ENCODE peak calls at places on chromosomes 2 and 18, in five cellular contexts. Y is tibial nerve, D is endodermal cell, E is thoracic aorta, K is tibial artery. Z is an unnamed sample.

GRCh38 chr2:236638707-236639106 is 69.1 kb downstream of the ACKR3 start:
- DNase-seq in D (peak; percentile 25), Y (no peak), E (no peak), K (peak; percentile 53), Z (no peak)

GRCh38 chr2:85723707-85724360 is 29.7 kb downstream of the GNLY start:
- DNase-seq in Y (no peak), D (no peak), E (no peak), K (no peak), Z (no peak)

GRCh38 chr2:208265371-208265806 is 666 bp upstream of the PIKFYVE start:
- DNase-seq in E (no peak), Y (no peak), K (no peak), D (peak; percentile 74), Z (no peak)

GRCh38 chr2:10620481-10620880 is 69.3 kb downstream of the NOL10 start:
- DNase-seq in E (no peak), D (no peak), K (no peak), Y (no peak), Z (peak; percentile 75)

GRCh38 chr18:36772339-36772738 is 56.5 kb downstream of the TPGS2 start:
- DNase-seq in Y (no peak), E (no peak), K (no peak), D (no peak), Z (no peak)

GRCh38 chr2:15159751-15160177 is 401.4 kb downstream of the NBAS start:
- DNase-seq in D (peak; percentile 66), Y (peak; percentile 41), E (no peak), K (no peak), Z (peak; percentile 23)

GRCh38 chr2:63023444-63023843 is 27.2 kb upstream of the OTX1 start:
- DNase-seq in Y (no peak), E (no peak), K (no peak), D (peak; percentile 76), Z (no peak)

GRCh38 chr2:88172882-88173281 is 2.7 kb downstream of the THNSL2 start:
- DNase-seq in D (no peak), E (no peak), K (no peak), Y (no peak), Z (no peak)

GRCh38 chr2:11466307-11467125 is 555 bp upstream of the E2F6 start:
- DNase-seq in K (no peak), D (no peak), Y (no peak), E (no peak), Z (no peak)

GRCh38 chr18:11268691-11269686 is 119.6 kb upstream of the PIEZO2 start:
- DNase-seq in Y (peak; percentile 16), D (no peak), E (no peak), K (no peak), Z (no peak)

GRCh38 chr2:98297817-98298684 is 48.2 kb upstream of the CNGA3 start:
- DNase-seq in E (no peak), D (peak; percentile 59), K (no peak), Y (no peak), Z (no peak)

GRCh38 chr18:13585379-13586153 is 140.8 kb downstream of the FAM210A start:
- DNase-seq in E (no peak), Y (no peak), D (no peak), K (no peak), Z (no peak)

GRCh38 chr2:1818404-1818803 is 74.1 kb upstream of the PXDN start:
- DNase-seq in K (no peak), Y (no peak), E (no peak), D (no peak), Z (no peak)

GRCh38 chr2:237154050-237154638 is 68.5 kb downstream of the COPS8 start:
- DNase-seq in D (peak; percentile 88), E (no peak), Y (no peak), K (peak; percentile 68), Z (peak; percentile 53)

GRCh38 chr2:95231723-95232122 is 24.4 kb downstream of the ZNF892 start:
- DNase-seq in Y (peak; percentile 7), E (no peak), K (no peak), D (peak; percentile 97), Z (no peak)

GRCh38 chr2:44578401-44579135 is 216.8 kb downstream of the CAMKMT start:
- DNase-seq in Y (peak; percentile 6), D (no peak), E (no peak), K (no peak), Z (peak; percentile 6)

GRCh38 chr2:234450431-234451095 is 46.3 kb downstream of the ARL4C start:
- DNase-seq in Y (no peak), D (no peak), K (no peak), E (no peak), Z (no peak)
- H3K4me3 ChIP-seq in Y (no peak overlapping the region), D (no peak overlapping the region), K (no peak overlapping the region), E (no peak overlapping the region), Z (no peak overlapping the region)

GRCh38 chr18:55477537-55478300 is 110.3 kb downstream of the TCF4 start:
- DNase-seq in D (no peak), E (no peak), K (no peak), Y (peak; percentile 27), Z (no peak)
- TF ChIP-seq CTCF in D (peak; percentile 31), E (peak; percentile 46), K (no peak), Y (no peak), Z (peak; percentile 26)

GRCh38 chr2:135667045-135667444 is 74.6 kb upstream of the UBXN4 start:
- DNase-seq in K (no peak), D (no peak), E (no peak), Y (no peak), Z (no peak)
- H3K27ac ChIP-seq in K (no peak overlapping the region), D (no peak overlapping the region), E (no peak overlapping the region), Y (no peak overlapping the region), Z (no peak overlapping the region)

GRCh38 chr18:58263055-58263732 is 219.2 kb downstream of the NEDD4L start:
- DNase-seq in K (no peak), D (peak; percentile 50), E (no peak), Y (no peak), Z (no peak)
- H3K4me3 ChIP-seq in K (no peak overlapping the region), D (no peak overlapping the region), E (no peak overlapping the region), Y (no peak overlapping the region), Z (no peak overlapping the region)

Z was measured in AG04450.